ENCODE peak calls at places on chromosome 7, in seven cellular contexts. P is keratinocyte; T is CD4-positive, CD25-positive, alpha-beta regulatory T cell; J is H9; K is fibroblast of lung; M is ascending aorta; X is right lobe of liver. V is an unnamed sample.

GRCh38 chr7:26705567-26705966 is 158.8 kb downstream of the SKAP2 start:
- DNase-seq in M (no peak), K (peak; percentile 98), P (no peak), X (no peak), T (no peak), J (no peak), V (no peak)

GRCh38 chr7:116984511-116984910 is 31.2 kb downstream of the ST7 start:
- DNase-seq in P (no peak), X (no peak), M (no peak), K (no peak), T (no peak), J (no peak), V (no peak)

GRCh38 chr7:2779086-2779485 is 65.0 kb downstream of the GNA12 start:
- DNase-seq in P (no peak), X (no peak), T (no peak), J (no peak), K (no peak), M (no peak), V (no peak)

GRCh38 chr7:47295606-47296005 is 286.3 kb downstream of the TNS3 start:
- DNase-seq in J (no peak), X (no peak), P (no peak), T (no peak), K (no peak), M (no peak), V (no peak)

GRCh38 chr7:33762153-33762902 is 143.0 kb upstream of the BMPER start:
- DNase-seq in T (no peak), M (no peak), K (no peak), P (no peak), X (no peak), J (no peak), V (no peak)

GRCh38 chr7:106542550-106543220 is 118.3 kb downstream of the CCDC71L start:
- DNase-seq in K (peak; percentile 90), P (peak; percentile 19), M (peak; percentile 68), T (peak; percentile 32), J (peak; percentile 71), X (peak; percentile 72), V (no peak)

GRCh38 chr7:45120-46090 is 147.0 kb upstream of the FAM20C start:
- DNase-seq in X (no peak), J (no peak), T (no peak), K (no peak), P (no peak), M (no peak), V (no peak)

GRCh38 chr7:154767194-154767593 is 235.7 kb downstream of the PAXIP1 start:
- DNase-seq in J (peak; percentile 47), K (no peak), T (no peak), X (no peak), P (no peak), M (no peak), V (no peak)

GRCh38 chr7:98191668-98192431 is 19.4 kb upstream of the BHLHA15 start:
- DNase-seq in J (no peak), X (no peak), T (no peak), K (no peak), M (no peak), P (no peak), V (no peak)

GRCh38 chr7:43148161-43148731 is 35.8 kb downstream of the HECW1 start:
- DNase-seq in J (no peak), M (no peak), X (no peak), T (no peak), K (peak; percentile 27), P (peak; percentile 25), V (no peak)

GRCh38 chr7:31997423-31997822 is 72.8 kb downstream of the PDE1C start:
- DNase-seq in X (no peak), K (no peak), M (no peak), J (no peak), T (no peak), P (no peak), V (no peak)

GRCh38 chr7:94529516-94529915 is 19.9 kb downstream of the CASD1 start:
- DNase-seq in J (no peak), M (no peak), P (no peak), K (peak; percentile 14), T (no peak), X (no peak), V (no peak)

GRCh38 chr7:139023076-139023475 is 12.8 kb downstream of the ZC3HAV1L start:
- DNase-seq in M (no peak), J (no peak), K (no peak), X (no peak), T (no peak), P (no peak), V (no peak)

GRCh38 chr7:130286881-130287280 is 6.1 kb upstream of the CPA4 start:
- DNase-seq in M (no peak), K (no peak), P (no peak), X (no peak), T (no peak), J (no peak), V (no peak)

GRCh38 chr7:98217623-98218582 is 6.7 kb downstream of the BHLHA15 start:
- DNase-seq in K (no peak), M (no peak), J (no peak), T (no peak), P (no peak), X (no peak), V (no peak)

GRCh38 chr7:3648276-3648675 is 347.2 kb downstream of the SDK1 start:
- DNase-seq in J (no peak), K (no peak), M (no peak), X (no peak), P (no peak), T (no peak), V (no peak)

GRCh38 chr7:72278550-72278949 is 133.6 kb downstream of the CALN1 start:
- DNase-seq in M (no peak), X (no peak), P (no peak), J (no peak), T (no peak), K (no peak), V (no peak)

GRCh38 chr7:81776972-81777371 is 7.1 kb upstream of the HGF start:
- DNase-seq in T (no peak), J (no peak), X (no peak), M (no peak), P (no peak), K (no peak), V (no peak)

DNA sequence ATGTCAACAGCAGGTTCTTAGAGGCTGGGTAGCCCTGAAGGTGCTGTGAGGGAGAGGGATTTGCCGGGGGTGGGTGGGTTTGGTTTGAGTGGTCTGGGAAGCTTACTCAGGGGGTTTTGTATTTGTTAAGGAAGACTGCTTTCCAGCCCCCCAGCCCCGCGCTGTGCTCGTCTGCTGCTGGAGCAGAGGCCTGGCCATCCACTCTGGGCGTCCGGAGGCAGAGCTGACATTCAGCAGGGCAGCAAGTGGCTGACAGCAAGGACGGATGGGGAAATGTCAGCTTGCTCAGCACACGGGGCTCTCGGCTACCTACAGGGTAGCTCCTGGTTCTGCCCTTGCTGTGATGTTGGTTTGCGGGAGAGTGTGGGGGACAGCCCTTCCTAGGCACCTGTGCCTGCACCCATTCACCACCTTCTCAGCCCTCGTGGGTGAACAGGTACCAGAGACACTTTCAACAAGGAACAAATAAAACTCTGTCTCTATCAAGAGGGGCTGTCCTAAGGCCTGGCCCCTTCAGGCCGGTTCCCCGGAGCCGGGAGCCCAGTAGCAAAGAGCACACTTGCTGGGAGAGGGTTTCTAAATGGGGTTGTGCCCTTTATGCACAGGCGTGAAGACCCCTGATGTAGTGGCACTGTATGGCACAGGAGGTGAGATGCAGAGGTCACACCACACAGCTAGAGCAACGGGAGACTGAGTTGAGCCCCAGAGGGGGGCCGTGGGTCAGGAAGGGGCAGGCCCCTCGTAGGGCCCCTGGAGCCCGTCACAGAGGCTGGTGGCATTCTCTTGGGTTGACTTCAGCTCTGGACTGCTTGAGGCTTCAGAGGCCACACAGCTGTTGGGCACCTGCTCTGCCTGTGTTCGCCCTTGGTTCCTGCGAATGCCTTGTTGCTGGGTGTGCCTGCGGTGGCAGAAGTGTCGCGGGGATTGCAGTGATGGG is 72.2 kb upstream of the SHH start:
- DNase-seq in X (peak; percentile 13), P (no peak), J (peak; percentile 14), K (no peak), M (no peak), T (no peak), V (no peak)
- H3K9me3 ChIP-seq in X (no peaks in the 10 kb centered on the region), P (peaks cover 6% of the 10 kb centered on the region), J (no peaks in the 10 kb centered on the region), K (no peaks in the 10 kb centered on the region), M (no peaks in the 10 kb centered on the region), T (no peaks in the 10 kb centered on the region), V (no peaks in the 10 kb centered on the region)

GRCh38 chr7:63887031-63887430 is 111.6 kb upstream of the ZNF722 start:
- DNase-seq in T (no peak), J (no peak), K (no peak), X (no peak), M (no peak), P (no peak), V (no peak)
- H3K9me3 ChIP-seq in T (peaks cover 67% of the 10 kb centered on the region), J (peaks cover 97% of the 10 kb centered on the region), K (no peaks in the 10 kb centered on the region), X (no peaks in the 10 kb centered on the region), M (peaks cover 18% of the 10 kb centered on the region), P (peaks cover 15% of the 10 kb centered on the region), V (peaks cover 61% of the 10 kb centered on the region)

GRCh38 chr7:158591944-158592343 is 4.3 kb upstream of the PTPRN2 start:
- DNase-seq in X (no peak), M (no peak), T (no peak), K (no peak), P (no peak), J (no peak), V (no peak)

GRCh38 chr7:158589653-158590052 is 2.0 kb upstream of the PTPRN2 start:
- DNase-seq in M (no peak), P (no peak), T (no peak), J (no peak), K (no peak), X (no peak), V (no peak)

GRCh38 chr7:158595068-158595467 is 7.4 kb upstream of the PTPRN2 start:
- DNase-seq in X (no peak), P (no peak), M (no peak), T (no peak), K (peak; percentile 29), J (peak; percentile 77), V (no peak)

GRCh38 chr7:158590181-158590530 is 2.5 kb upstream of the PTPRN2 start:
- DNase-seq in M (no peak), J (no peak), K (no peak), T (no peak), P (no peak), X (no peak), V (no peak)

GRCh38 chr7:158592541-158592940 is 4.9 kb upstream of the PTPRN2 start:
- DNase-seq in J (no peak), T (no peak), P (no peak), K (no peak), X (no peak), M (no peak), V (no peak)
- H3K9me3 ChIP-seq in J (no peaks in the 10 kb centered on the region), T (no peaks in the 10 kb centered on the region), P (peaks cover 5% of the 10 kb centered on the region), K (peaks cover 1% of the 10 kb centered on the region), X (no peaks in the 10 kb centered on the region), M (peaks cover 9% of the 10 kb centered on the region), V (no peaks in the 10 kb centered on the region)

DNA sequence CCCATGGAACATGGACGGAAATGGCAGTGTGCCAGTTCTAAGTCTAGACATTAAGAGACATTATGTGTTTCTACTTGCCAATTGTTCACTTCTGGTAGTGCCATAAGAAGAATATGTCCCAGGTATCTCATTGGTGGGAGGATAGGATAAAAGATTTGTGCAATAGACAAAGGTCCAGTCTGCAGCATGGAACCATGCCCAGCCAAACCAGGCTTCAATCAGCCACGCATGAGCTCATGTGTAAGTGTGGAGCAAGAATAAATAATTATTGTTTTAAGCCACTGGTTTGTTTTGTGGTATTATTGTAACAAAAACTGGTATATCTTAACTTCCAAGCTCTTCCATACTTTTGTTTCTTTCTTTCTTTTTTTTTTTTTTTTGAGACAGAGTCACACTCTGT is 153.6 kb upstream of the CTTNBP2 start:
- DNase-seq in P (no peak), J (no peak), M (no peak), K (no peak), X (no peak), T (no peak), V (no peak)
- H3K9me3 ChIP-seq in P (no peaks in the 10 kb centered on the region), J (no peaks in the 10 kb centered on the region), M (no peaks in the 10 kb centered on the region), K (no peaks in the 10 kb centered on the region), X (no peaks in the 10 kb centered on the region), T (no peaks in the 10 kb centered on the region), V (no peaks in the 10 kb centered on the region)